ENCODE peak calls at places on chromosomes 4 and X, in nine cellular contexts. L is AG10803; U is pons; Q is activated gamma-delta T cell treated with anti-CD3 and anti-CD28 coated beads, Interleukin-2, amount 50 U/mL, for 16 hours; D is GM06990; F is B cell; C is tibial artery; P is cardiac muscle cell; K is frontal cortex. R is an unnamed sample.

GRCh38 chr4:26227827-26228226 is 93.0 kb upstream of the RBPJ start:
- DNase-seq in D (no peak), L (no peak), Q (no peak), U (no peak), K (no peak), P (no peak), F (no peak), C (no peak), R (no peak)

GRCh38 chr4:59002148-59002547 is 1892.0 kb upstream of the IGFBP7 start:
- DNase-seq in K (no peak), U (no peak), L (no peak), D (no peak), Q (no peak), F (no peak), C (no peak), P (no peak), R (no peak)

GRCh38 chr4:85979276-85979675 is 380.6 kb downstream of the MAPK10 start:
- DNase-seq in P (no peak), L (no peak), D (no peak), F (no peak), U (no peak), C (no peak), K (no peak), Q (no peak), R (no peak)

GRCh38 chrX:16445166-16445752 is 204.7 kb upstream of the S100G start:
- DNase-seq in P (peak), D (peak), L (no peak), C (no peak), K (peak), Q (peak), F (peak), U (peak), R (no peak)

GRCh38 chr4:10084651-10085320 is 31.8 kb downstream of the WDR1 start:
- DNase-seq in Q (no peak), D (no peak), L (peak), C (peak), K (no peak), U (no peak), F (no peak), P (no peak), R (no peak)

GRCh38 chr4:16591867-16592266 is 306.6 kb downstream of the LDB2 start:
- DNase-seq in U (peak), F (no peak), L (no peak), C (no peak), K (peak), P (peak), Q (no peak), D (no peak), R (no peak)

GRCh38 chr4:15753786-15754185 is 24.3 kb upstream of the CD38 start:
- DNase-seq in C (no peak), L (no peak), P (peak), U (no peak), F (no peak), D (no peak), K (no peak), Q (no peak), R (no peak)

GRCh38 chr4:178215754-178216153 is 773.5 kb upstream of the AGA start:
- DNase-seq in C (no peak), K (no peak), U (no peak), L (no peak), P (no peak), D (no peak), F (no peak), Q (no peak), R (no peak)

GRCh38 chrX:53332204-53332603 is 50.8 kb upstream of the IQSEC2 start:
- DNase-seq in F (no peak), P (no peak), K (no peak), C (no peak), L (no peak), U (no peak), Q (no peak), D (no peak), R (no peak)

GRCh38 chr4:75820197-75820596 is 82.1 kb downstream of the PPEF2 start:
- DNase-seq in P (no peak), L (no peak), C (no peak), D (no peak), Q (no peak), K (no peak), U (no peak), F (no peak), R (no peak)

GRCh38 chrX:118251251-118251650 is 94.7 kb upstream of the WDR44 start:
- DNase-seq in F (no peak), P (peak), L (peak), U (no peak), C (peak), Q (no peak), K (no peak), D (no peak), R (no peak)

GRCh38 chrX:97474933-97475332 is 591.2 kb downstream of the RPA4 start:
- DNase-seq in C (no peak), K (no peak), Q (no peak), F (no peak), D (no peak), P (no peak), L (no peak), U (no peak), R (no peak)

GRCh38 chr4:23135792-23136645 is 443.3 kb downstream of the GBA3 start:
- DNase-seq in P (peak), L (peak), D (no peak), F (no peak), Q (no peak), C (no peak), K (peak), U (peak), R (no peak)

GRCh38 chrX:97267376-97267775 is 383.7 kb downstream of the RPA4 start:
- DNase-seq in C (no peak), L (peak), D (no peak), Q (no peak), P (peak), U (no peak), K (no peak), F (no peak), R (no peak)

GRCh38 chr4:90419124-90419711 is 292.0 kb downstream of the CCSER1 start:
- DNase-seq in P (peak), F (no peak), K (peak), Q (no peak), U (peak), L (peak), C (no peak), D (no peak), R (no peak)

GRCh38 chr4:78704981-78705757 is 71.0 kb upstream of the BMP2K start:
- DNase-seq in P (peak), F (no peak), C (no peak), Q (no peak), K (no peak), U (peak), D (no peak), L (peak), R (no peak)

GRCh38 chrX:12814434-12814833 is 23.2 kb downstream of the PRPS2 start:
- DNase-seq in C (peak), D (peak), Q (no peak), L (peak), U (peak), F (no peak), K (peak), P (peak), R (no peak)

GRCh38 chr4:118774989-118775388 is 60.9 kb downstream of the SEC24D start:
- DNase-seq in K (no peak), U (no peak), C (no peak), Q (no peak), L (no peak), F (no peak), P (no peak), D (no peak), R (no peak)

GRCh38 chrX:108397627-108398392 is 40.4 kb downstream of the COL4A6 start:
- DNase-seq in L (no peak), U (no peak), C (no peak), D (peak), P (peak), Q (no peak), F (no peak), K (no peak), R (no peak)

GRCh38 chr4:123488916-123489315 is 92.3 kb downstream of the SPRY1 start:
- DNase-seq in D (no peak), P (peak), C (no peak), K (peak), U (peak), L (peak), F (no peak), Q (no peak), R (peak)

GRCh38 chrX:110310896-110311295 is 7.0 kb downstream of the AMMECR1 start:
- DNase-seq in P (peak), Q (peak), U (no peak), L (no peak), F (peak), D (no peak), K (no peak), C (no peak), R (no peak)

GRCh38 chrX:150298841-150299551 is 64.1 kb upstream of the MAMLD1 start:
- DNase-seq in C (no peak), U (no peak), K (no peak), Q (no peak), P (no peak), L (no peak), F (no peak), D (no peak), R (no peak)

R was measured in GDM1.